ENCODE peak calls at places on chromosome 9, in ten cellular contexts. G, E, V, I, W, T, A, P, D and R are unnamed samples.

GRCh38 chr9:18072967-18073366 is 401.0 kb upstream of the ADAMTSL1 start:
- DNase-seq in G (no peak), E (no peak), V (no peak), I (no peak), W (no peak), T (no peak), A (no peak), P (no peak), D (no peak), R (no peak)

GRCh38 chr9:86659413-86660046 is 287.8 kb downstream of the GAS1 start:
- DNase-seq in G (no peak), E (no peak), V (no peak), I (no peak), W (no peak), T (no peak), A (no peak), P (peak; percentile 19), D (no peak), R (no peak)

GRCh38 chr9:88730780-88731179 is 195.8 kb downstream of the NXNL2 start:
- DNase-seq in G (no peak), E (no peak), V (no peak), I (no peak), W (no peak), T (no peak), A (no peak), P (no peak), D (no peak), R (no peak)

GRCh38 chr9:133004091-133005072 is 25.9 kb downstream of the GFI1B start:
- DNase-seq in G (no peak), E (no peak), V (no peak), I (no peak), W (no peak), T (peak; percentile 24), A (no peak), P (no peak), D (no peak), R (no peak)

GRCh38 chr9:111898331-111899096 is 1.9 kb downstream of the UGCG start:
- DNase-seq in G (peak; percentile 12), E (no peak), V (no peak), I (no peak), W (no peak), T (no peak), A (no peak), P (no peak), D (no peak), R (no peak)

GRCh38 chr9:77807846-77808749 is 160.0 kb upstream of the GNA14 start:
- DNase-seq in G (no peak), E (no peak), V (peak; percentile 17), I (no peak), W (no peak), T (no peak), A (no peak), P (no peak), D (no peak), R (no peak)

GRCh38 chr9:92671323-92671722 is 1.4 kb upstream of the IPPK start:
- DNase-seq in G (no peak), E (no peak), V (no peak), I (no peak), W (no peak), T (no peak), A (peak; percentile 81), P (peak; percentile 81), D (no peak), R (no peak)

GRCh38 chr9:81868145-81868544 is 60.1 kb upstream of the SPATA31D4 start:
- DNase-seq in G (no peak), E (no peak), V (no peak), I (no peak), W (no peak), T (no peak), A (no peak), P (no peak), D (no peak), R (no peak)

GRCh38 chr9:2875218-2875977 is 31.5 kb upstream of the PUM3 start:
- DNase-seq in G (no peak), E (no peak), V (no peak), I (no peak), W (no peak), T (no peak), A (no peak), P (no peak), D (no peak), R (no peak)

GRCh38 chr9:83538172-83538889 is at the start of gene FRMD3:
- DNase-seq in G (peak; percentile 82), E (peak; percentile 89), V (no peak), I (peak; percentile 69), W (peak; percentile 75), T (peak; percentile 93), A (peak; percentile 38), P (peak; percentile 16), D (peak; percentile 78), R (peak; percentile 58)

GRCh38 chr9:70318002-70318401 is 59.2 kb downstream of the SMC5 start:
- DNase-seq in G (no peak), E (no peak), V (no peak), I (no peak), W (no peak), T (no peak), A (no peak), P (no peak), D (no peak), R (no peak)

GRCh38 chr9:88808019-88808656 is 183.1 kb upstream of the S1PR3 start:
- DNase-seq in G (no peak), E (peak; percentile 53), V (no peak), I (no peak), W (no peak), T (no peak), A (no peak), P (no peak), D (no peak), R (no peak)

GRCh38 chr9:117290809-117291208 is 124.0 kb downstream of the ASTN2 start:
- DNase-seq in G (no peak), E (no peak), V (no peak), I (no peak), W (no peak), T (no peak), A (no peak), P (peak; percentile 4), D (no peak), R (no peak)

GRCh38 chr9:10366171-10366779 is 246.5 kb downstream of the PTPRD start:
- DNase-seq in G (peak; percentile 46), E (no peak), V (no peak), I (peak; percentile 4), W (no peak), T (no peak), A (peak; percentile 37), P (peak; percentile 13), D (peak; percentile 54), R (no peak)

GRCh38 chr9:70145981-70146380 is 102.3 kb downstream of the MAMDC2 start:
- DNase-seq in G (no peak), E (no peak), V (no peak), I (no peak), W (no peak), T (no peak), A (no peak), P (no peak), D (no peak), R (no peak)

GRCh38 chr9:117927354-117927753 is 223.2 kb downstream of the TLR4 start:
- DNase-seq in G (peak; percentile 41), E (no peak), V (no peak), I (no peak), W (no peak), T (no peak), A (no peak), P (no peak), D (no peak), R (no peak)

GRCh38 chr9:8653111-8653510 is 853.5 kb upstream of the DMAC1 start:
- DNase-seq in G (no peak), E (no peak), V (no peak), I (no peak), W (no peak), T (no peak), A (no peak), P (no peak), D (no peak), R (no peak)
- H3K27ac ChIP-seq in G (no peak overlapping the region), E (no peak overlapping the region), V (no peak overlapping the region), I (no peak overlapping the region), W (peak overlapping the region; percentile 11), T (no peak overlapping the region), A (no peak overlapping the region), P (no peak overlapping the region), D (no peak overlapping the region), R (no peak overlapping the region)

DNA sequence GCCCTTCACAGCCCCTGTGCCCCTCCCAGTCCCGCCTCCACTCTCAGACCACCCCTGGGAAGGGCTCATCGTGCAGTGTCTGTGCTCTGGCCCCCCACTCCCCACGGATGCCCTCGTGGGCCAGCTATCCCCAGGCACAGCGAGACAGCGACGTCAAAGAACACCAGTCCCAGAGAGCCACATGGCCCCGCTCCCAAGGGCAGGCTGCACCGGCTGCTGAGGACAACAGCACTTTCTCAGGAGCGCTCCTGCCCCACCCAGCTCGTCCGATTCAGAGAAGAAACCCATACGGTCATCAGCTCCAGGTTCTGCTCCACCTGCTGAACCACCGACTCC is 4.8 kb upstream of the SNAPC4 start:
- DNase-seq in G (no peak), E (no peak), V (no peak), I (no peak), W (no peak), T (peak; percentile 66), A (no peak), P (no peak), D (no peak), R (no peak)
- H3K27ac ChIP-seq in G (peak overlapping the region; percentile 43), E (no peak overlapping the region), V (peak overlapping the region; percentile 70), I (no peak overlapping the region), W (no peak overlapping the region), T (no peak overlapping the region), A (no peak overlapping the region), P (no peak overlapping the region), D (no peak overlapping the region), R (no peak overlapping the region)

GRCh38 chr9:131226226-131226625 is 50.1 kb downstream of the FAM78A start:
- DNase-seq in G (no peak), E (no peak), V (no peak), I (no peak), W (no peak), T (no peak), A (no peak), P (no peak), D (no peak), R (no peak)
- H3K27ac ChIP-seq in G (no peak overlapping the region), E (no peak overlapping the region), V (no peak overlapping the region), I (no peak overlapping the region), W (no peak overlapping the region), T (no peak overlapping the region), A (no peak overlapping the region), P (no peak overlapping the region), D (no peak overlapping the region), R (no peak overlapping the region)

DNA sequence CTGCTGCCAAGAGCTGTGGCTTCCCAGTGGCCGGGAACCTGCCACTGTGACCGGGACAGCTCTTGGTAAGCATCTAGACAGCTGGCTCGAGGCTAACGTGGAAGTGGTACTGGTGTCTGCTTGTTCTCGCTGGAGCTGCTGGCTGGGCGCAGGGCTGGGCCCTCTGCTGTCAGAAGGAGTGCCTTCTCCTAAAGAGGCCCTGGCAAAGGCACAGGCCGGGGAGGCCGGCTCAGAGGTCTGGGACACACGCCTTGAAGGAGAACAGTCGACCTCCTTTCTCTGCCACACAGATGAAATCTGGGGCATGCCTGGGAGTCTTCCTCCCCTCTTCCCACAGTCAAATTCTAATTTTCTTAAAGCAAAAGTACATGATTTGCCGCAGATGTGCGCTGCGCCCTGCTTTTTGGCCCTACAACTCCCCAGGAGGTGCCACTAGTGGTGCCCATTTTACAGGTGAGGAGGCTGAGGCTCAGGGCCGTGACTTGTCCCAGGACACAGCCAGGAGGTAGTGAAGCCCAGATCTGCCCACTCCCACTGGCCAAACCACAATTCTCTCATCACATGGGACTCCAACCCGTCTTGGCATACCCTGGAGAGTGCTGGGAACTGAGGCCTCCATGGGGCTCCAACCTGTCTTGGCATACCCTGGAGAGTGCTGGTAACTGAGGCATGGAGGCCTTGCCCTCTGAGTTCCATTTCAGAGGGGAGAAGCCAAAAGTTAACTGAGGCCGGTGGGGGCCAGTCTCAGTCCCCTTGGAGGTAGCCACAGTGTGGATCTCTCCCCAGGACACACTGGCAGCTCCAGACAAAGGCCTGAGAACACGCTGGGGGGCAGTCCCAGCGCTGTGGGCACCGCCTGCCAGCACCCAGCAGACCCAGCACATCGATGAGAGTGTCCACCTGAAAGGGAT is 12.0 kb upstream of the RXRA start:
- DNase-seq in G (no peak), E (no peak), V (no peak), I (no peak), W (no peak), T (no peak), A (no peak), P (no peak), D (no peak), R (no peak)
- H3K27ac ChIP-seq in G (no peak overlapping the region), E (no peak overlapping the region), V (no peak overlapping the region), I (no peak overlapping the region), W (no peak overlapping the region), T (no peak overlapping the region), A (no peak overlapping the region), P (no peak overlapping the region), D (no peak overlapping the region), R (no peak overlapping the region)